ENCODE peak calls at places on chromosomes 6 and 20, in five cellular contexts. O is Kasumi-1; V is IMR-90; K is HS-5; J is activated CD4-positive, alpha-beta T cell treated with anti-CD3 and anti-CD28 coated beads for 24 hours. Y is an unnamed sample.

GRCh38 chr6:22302828-22303227 is 6.0 kb upstream of the PRL start:
- DNase-seq in J (no peak), V (no peak), K (no peak), O (peak; percentile 28), Y (no peak)

GRCh38 chr6:7787137-7787575 is 61.3 kb downstream of the BMP6 start:
- DNase-seq in J (no peak), O (no peak), K (peak; percentile 32), V (peak; percentile 74), Y (no peak)

GRCh38 chr6:141552463-141552862 is 580.3 kb upstream of the GJE1 start:
- DNase-seq in V (peak; percentile 86), J (no peak), K (peak; percentile 13), O (no peak), Y (peak; percentile 98)

GRCh38 chr6:14028631-14029030 is 88.9 kb upstream of the CD83 start:
- DNase-seq in V (no peak), O (no peak), J (no peak), K (no peak), Y (no peak)

GRCh38 chr6:3031857-3032256 is 32.2 kb downstream of the NQO2 start:
- DNase-seq in O (no peak), K (no peak), V (no peak), J (no peak), Y (no peak)

GRCh38 chr6:42781546-42781810 is 374 bp upstream of the BICRAL start:
- DNase-seq in O (peak; percentile 33), K (no peak), V (peak; percentile 30), J (no peak), Y (no peak)

GRCh38 chr20:60215786-60216730 is 257.8 kb downstream of the CDH26 start:
- DNase-seq in K (no peak), V (no peak), J (no peak), O (no peak), Y (no peak)

GRCh38 chr6:121849477-121849876 is 414.0 kb downstream of the GJA1 start:
- DNase-seq in K (peak; percentile 43), O (peak; percentile 76), J (peak; percentile 10), V (peak; percentile 73), Y (no peak)

GRCh38 chr6:44024597-44025219 is 102.5 kb downstream of the MRPL14 start:
- DNase-seq in V (no peak), J (no peak), O (peak; percentile 57), K (no peak), Y (no peak)

GRCh38 chr6:153503810-153504209 is 372.7 kb upstream of the RGS17 start:
- DNase-seq in J (no peak), V (no peak), O (peak; percentile 19), K (no peak), Y (no peak)

GRCh38 chr20:9660236-9660868 is 146.0 kb downstream of the LAMP5 start:
- DNase-seq in O (peak; percentile 1), K (no peak), V (peak; percentile 20), J (no peak), Y (no peak)

GRCh38 chr6:87066449-87067288 is 28.2 kb downstream of the CGA start:
- DNase-seq in V (peak; percentile 72), O (peak; percentile 66), J (peak; percentile 14), K (peak; percentile 30), Y (peak; percentile 9)

GRCh38 chr6:166461821-166462460 is 79.2 kb upstream of the MPC1 start:
- DNase-seq in J (no peak), V (no peak), O (no peak), K (no peak), Y (no peak)

GRCh38 chr20:19785886-19786285 is 27.8 kb downstream of the RIN2 start:
- DNase-seq in K (no peak), V (peak; percentile 42), O (no peak), J (no peak), Y (no peak)

GRCh38 chr6:108263371-108263770 is 2.5 kb upstream of the SNX3 start:
- DNase-seq in J (no peak), K (no peak), V (no peak), O (no peak), Y (no peak)

GRCh38 chr20:32822189-32822588 is 2.4 kb downstream of the MAPRE1 start:
- DNase-seq in K (no peak), J (no peak), O (no peak), V (no peak), Y (no peak)

GRCh38 chr20:1827974-1828785 is 67.0 kb upstream of the SIRPA start:
- DNase-seq in O (no peak), V (no peak), J (no peak), K (no peak), Y (no peak)

GRCh38 chr6:111523484-111524166 is 40.6 kb upstream of the REV3L start:
- DNase-seq in J (no peak), O (no peak), K (no peak), V (no peak), Y (no peak)

GRCh38 chr6:4607026-4607704 is 169.0 kb upstream of the CDYL start:
- DNase-seq in K (peak; percentile 72), O (no peak), V (peak; percentile 89), J (no peak), Y (peak; percentile 93)